ENCODE peak calls at places on chromosomes 3 and 15, in ten cellular contexts. X, Y, D, Z, Q, P, N, B, C and I are unnamed samples.

GRCh38 chr3:17937081-17937480 is 194.7 kb upstream of the TBC1D5 start:
- DNase-seq in X (no peak), Y (no peak), D (no peak), Z (no peak), Q (no peak), P (no peak), N (no peak), B (no peak), C (no peak), I (no peak)

GRCh38 chr3:20405731-20406130 is 219.7 kb upstream of the SGO1 start:
- DNase-seq in X (no peak), Y (no peak), D (no peak), Z (no peak), Q (peak; percentile 88), P (no peak), N (no peak), B (no peak), C (peak; percentile 24), I (no peak)

GRCh38 chr15:26882616-26883365 is 15.9 kb downstream of the GABRA5 start:
- DNase-seq in X (no peak), Y (no peak), D (no peak), Z (no peak), Q (no peak), P (no peak), N (peak; percentile 10), B (no peak), C (no peak), I (no peak)

GRCh38 chr3:147358144-147358992 is 48.0 kb downstream of the ZIC4 start:
- DNase-seq in X (no peak), Y (no peak), D (no peak), Z (no peak), Q (no peak), P (no peak), N (no peak), B (no peak), C (no peak), I (no peak)

GRCh38 chr3:174620138-174620537 is 239.0 kb upstream of the NAALADL2 start:
- DNase-seq in X (no peak), Y (peak; percentile 57), D (no peak), Z (no peak), Q (peak; percentile 44), P (no peak), N (no peak), B (no peak), C (no peak), I (no peak)

GRCh38 chr3:64209866-64210609 is 15.2 kb downstream of the PRICKLE2 start:
- DNase-seq in X (peak; percentile 39), Y (peak; percentile 10), D (no peak), Z (no peak), Q (peak; percentile 91), P (no peak), N (no peak), B (no peak), C (no peak), I (no peak)

GRCh38 chr3:165273411-165273810 is 77.2 kb upstream of the SLITRK3 start:
- DNase-seq in X (no peak), Y (no peak), D (no peak), Z (no peak), Q (no peak), P (no peak), N (no peak), B (no peak), C (no peak), I (no peak)

GRCh38 chr3:182244222-182244971 is 532.7 kb downstream of the SOX2 start:
- DNase-seq in X (no peak), Y (no peak), D (no peak), Z (no peak), Q (no peak), P (no peak), N (no peak), B (peak; percentile 26), C (no peak), I (no peak)

GRCh38 chr15:57667171-57667924 is 39.2 kb upstream of the POLR2M start:
- DNase-seq in X (no peak), Y (peak; percentile 45), D (no peak), Z (peak; percentile 3), Q (peak; percentile 79), P (no peak), N (no peak), B (no peak), C (peak; percentile 43), I (no peak)

GRCh38 chr3:196336319-196337145 is 1.7 kb downstream of the TM4SF19 start:
- DNase-seq in X (no peak), Y (no peak), D (no peak), Z (no peak), Q (no peak), P (no peak), N (no peak), B (no peak), C (no peak), I (no peak)

GRCh38 chr15:59281699-59282098 is 75.1 kb downstream of the LDHAL6B start:
- DNase-seq in X (no peak), Y (no peak), D (no peak), Z (no peak), Q (no peak), P (no peak), N (no peak), B (no peak), C (no peak), I (no peak)

GRCh38 chr3:125594581-125595011 is 701 bp downstream of the OSBPL11 start:
- DNase-seq in X (no peak), Y (peak; percentile 34), D (no peak), Z (no peak), Q (no peak), P (no peak), N (no peak), B (peak; percentile 16), C (no peak), I (no peak)

GRCh38 chr15:40770147-40770721 is 454 bp downstream of the C15orf62 start:
- DNase-seq in X (no peak), Y (peak; percentile 84), D (no peak), Z (no peak), Q (no peak), P (no peak), N (peak; percentile 45), B (no peak), C (no peak), I (no peak)

GRCh38 chr3:264394-265156 is 68.0 kb downstream of the CHL1 start:
- DNase-seq in X (no peak), Y (peak; percentile 15), D (no peak), Z (no peak), Q (peak; percentile 98), P (peak; percentile 72), N (no peak), B (no peak), C (no peak), I (no peak)

GRCh38 chr3:184328516-184328915 is 8.9 kb upstream of the FAM131A start:
- DNase-seq in X (no peak), Y (no peak), D (no peak), Z (no peak), Q (no peak), P (no peak), N (no peak), B (no peak), C (no peak), I (no peak)

GRCh38 chr3:165078293-165078692 is at the start of gene SI:
- DNase-seq in X (no peak), Y (peak; percentile 56), D (no peak), Z (no peak), Q (no peak), P (no peak), N (no peak), B (no peak), C (no peak), I (no peak)

GRCh38 chr3:98005438-98005837 is 29.7 kb downstream of the GABRR3 start:
- DNase-seq in X (no peak), Y (no peak), D (no peak), Z (no peak), Q (no peak), P (no peak), N (no peak), B (no peak), C (no peak), I (no peak)

GRCh38 chr3:169914321-169914720 is 2.9 kb downstream of the SAMD7 start:
- DNase-seq in X (no peak), Y (no peak), D (no peak), Z (no peak), Q (peak; percentile 17), P (no peak), N (no peak), B (no peak), C (peak; percentile 9), I (no peak)

GRCh38 chr3:117692416-117692995 is 982.9 kb downstream of the TUSC7 start:
- DNase-seq in X (no peak), Y (no peak), D (no peak), Z (peak; percentile 47), Q (peak; percentile 39), P (no peak), N (no peak), B (no peak), C (peak; percentile 27), I (no peak)

GRCh38 chr3:134291300-134292254 is 40.9 kb upstream of the RYK start:
- DNase-seq in X (no peak), Y (no peak), D (no peak), Z (no peak), Q (peak; percentile 93), P (peak; percentile 58), N (no peak), B (no peak), C (no peak), I (no peak)

GRCh38 chr15:63514533-63514943 is 10.1 kb downstream of the USP3 start:
- DNase-seq in X (no peak), Y (peak; percentile 34), D (no peak), Z (no peak), Q (peak; percentile 96), P (no peak), N (no peak), B (no peak), C (no peak), I (no peak)

GRCh38 chr15:39281094-39281493 is 299.8 kb upstream of the THBS1 start:
- DNase-seq in X (no peak), Y (no peak), D (no peak), Z (no peak), Q (no peak), P (no peak), N (no peak), B (no peak), C (no peak), I (no peak)

GRCh38 chr3:99602183-99602582 is 36.2 kb upstream of the COL8A1 start:
- DNase-seq in X (no peak), Y (peak; percentile 17), D (no peak), Z (no peak), Q (no peak), P (no peak), N (no peak), B (no peak), C (no peak), I (no peak)

GRCh38 chr3:24616138-24616829 is 121.6 kb upstream of the THRB start:
- DNase-seq in X (no peak), Y (no peak), D (no peak), Z (no peak), Q (no peak), P (no peak), N (no peak), B (no peak), C (no peak), I (no peak)

GRCh38 chr3:71614426-71614825 is 30.9 kb upstream of the FOXP1 start:
- DNase-seq in X (no peak), Y (peak; percentile 10), D (no peak), Z (no peak), Q (no peak), P (no peak), N (no peak), B (no peak), C (no peak), I (no peak)

GRCh38 chr3:65871305-65872141 is 167.2 kb downstream of the MAGI1 start:
- DNase-seq in X (no peak), Y (peak; percentile 89), D (no peak), Z (no peak), Q (no peak), P (peak; percentile 38), N (no peak), B (no peak), C (no peak), I (no peak)